ENCODE peak calls at places on chromosomes 11 and 22, in five cellular contexts. One of them, this sample, is unnamed.

GRCh38 chr11:130192845-130193267 is 33.3 kb downstream of the ST14 start:
- DNase-seq in breast epithelium: no peak
- DNase-seq in K562: no peak
- DNase-seq in endothelial cell of umbilical vein: no peak
- DNase-seq in vagina: no peak
- DNase-seq in this sample: no peak

GRCh38 chr11:34204396-34205279 is 99.2 kb downstream of the NAT10 start:
- DNase-seq in vagina: no peak
- DNase-seq in endothelial cell of umbilical vein: no peak
- DNase-seq in breast epithelium: no peak
- DNase-seq in K562: no peak
- DNase-seq in this sample: no peak

GRCh38 chr11:117851091-117851490 is 25.4 kb downstream of the FXYD6 start:
- DNase-seq in vagina: no peak
- DNase-seq in breast epithelium: no peak
- DNase-seq in K562: no peak
- DNase-seq in endothelial cell of umbilical vein: no peak
- DNase-seq in this sample: no peak

GRCh38 chr11:70456921-70457532 is 58.7 kb downstream of the CTTN start:
- DNase-seq in breast epithelium: no peak
- DNase-seq in endothelial cell of umbilical vein: peak
- DNase-seq in K562: peak
- DNase-seq in vagina: no peak
- DNase-seq in this sample: no peak

GRCh38 chr11:43508511-43508918 is 149.8 kb downstream of the TTC17 start:
- DNase-seq in K562: no peak
- DNase-seq in vagina: no peak
- DNase-seq in breast epithelium: no peak
- DNase-seq in endothelial cell of umbilical vein: no peak
- DNase-seq in this sample: no peak

GRCh38 chr11:19220903-19221682 is 19.3 kb upstream of the CSRP3 start:
- DNase-seq in vagina: no peak
- DNase-seq in K562: no peak
- DNase-seq in endothelial cell of umbilical vein: peak
- DNase-seq in breast epithelium: no peak
- DNase-seq in this sample: no peak

GRCh38 chr11:74195828-74196227 is 24.7 kb downstream of the PPME1 start:
- DNase-seq in endothelial cell of umbilical vein: peak
- DNase-seq in K562: no peak
- DNase-seq in breast epithelium: no peak
- DNase-seq in vagina: no peak
- DNase-seq in this sample: no peak

GRCh38 chr11:34148504-34149165 is 43.2 kb downstream of the NAT10 start:
- DNase-seq in endothelial cell of umbilical vein: no peak
- DNase-seq in K562: no peak
- DNase-seq in vagina: no peak
- DNase-seq in breast epithelium: no peak
- DNase-seq in this sample: no peak

GRCh38 chr11:12057299-12057980 is 49.0 kb upstream of the DKK3 start:
- DNase-seq in breast epithelium: no peak
- DNase-seq in vagina: no peak
- DNase-seq in endothelial cell of umbilical vein: no peak
- DNase-seq in K562: no peak
- DNase-seq in this sample: no peak

GRCh38 chr11:33861366-33861765 is 30.5 kb downstream of the LMO2 start:
- DNase-seq in K562: no peak
- DNase-seq in vagina: no peak
- DNase-seq in breast epithelium: no peak
- DNase-seq in endothelial cell of umbilical vein: no peak
- DNase-seq in this sample: no peak

GRCh38 chr11:95419915-95420314 is 188.9 kb upstream of the SESN3 start:
- DNase-seq in endothelial cell of umbilical vein: peak
- DNase-seq in K562: no peak
- DNase-seq in vagina: no peak
- DNase-seq in breast epithelium: no peak
- DNase-seq in this sample: no peak

GRCh38 chr11:75352417-75353206 is 1.2 kb upstream of the ARRB1 start:
- DNase-seq in vagina: no peak
- DNase-seq in K562: no peak
- DNase-seq in endothelial cell of umbilical vein: no peak
- DNase-seq in breast epithelium: no peak
- DNase-seq in this sample: no peak

GRCh38 chr22:43230983-43231723 is 44.2 kb upstream of the TTLL12 start:
- DNase-seq in endothelial cell of umbilical vein: peak
- DNase-seq in vagina: no peak
- DNase-seq in K562: peak
- DNase-seq in breast epithelium: no peak
- DNase-seq in this sample: peak

GRCh38 chr11:101686514-101686913 is 102.7 kb upstream of the TRPC6 start:
- DNase-seq in breast epithelium: no peak
- DNase-seq in endothelial cell of umbilical vein: no peak
- DNase-seq in K562: no peak
- DNase-seq in vagina: no peak
- DNase-seq in this sample: peak

GRCh38 chr11:119875841-119876600 is 147.0 kb upstream of the NECTIN1 start:
- DNase-seq in endothelial cell of umbilical vein: no peak
- DNase-seq in K562: no peak
- DNase-seq in vagina: no peak
- DNase-seq in breast epithelium: no peak
- DNase-seq in this sample: no peak

GRCh38 chr11:10042699-10043098 is 251.3 kb downstream of the SBF2 start:
- DNase-seq in K562: no peak
- DNase-seq in endothelial cell of umbilical vein: no peak
- DNase-seq in breast epithelium: no peak
- DNase-seq in vagina: no peak
- DNase-seq in this sample: no peak

DNA sequence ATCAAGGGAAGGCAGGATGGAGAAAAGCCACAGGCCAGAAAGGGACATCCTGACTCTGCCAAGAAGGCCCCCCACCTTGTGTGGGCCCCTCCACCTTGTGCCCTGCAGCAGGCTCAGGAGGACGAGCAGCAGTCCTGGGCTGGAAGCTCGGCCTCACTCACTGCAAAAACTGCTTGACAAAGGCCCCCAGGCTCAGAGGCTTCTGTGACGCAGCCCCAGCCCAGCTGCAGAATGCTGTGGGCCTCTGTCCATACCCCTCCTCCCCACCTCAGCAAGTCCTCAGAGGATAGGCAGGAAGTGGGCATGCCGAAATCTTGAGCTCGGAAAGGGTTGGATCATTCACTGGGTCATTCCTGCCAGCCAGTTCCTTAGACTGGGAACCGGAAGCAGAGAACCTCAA is 61.9 kb downstream of the NRXN2 start:
- DNase-seq in endothelial cell of umbilical vein: no peak
- DNase-seq in breast epithelium: no peak
- DNase-seq in vagina: no peak
- DNase-seq in K562: no peak
- DNase-seq in this sample: no peak
- H3K4me3 ChIP-seq in endothelial cell of umbilical vein: no peak
- H3K4me3 ChIP-seq in breast epithelium: peak
- H3K4me3 ChIP-seq in vagina: peak
- H3K4me3 ChIP-seq in K562: no peak
- H3K4me3 ChIP-seq in this sample: no peak

GRCh38 chr22:49967333-49968241 is 7.0 kb downstream of the PIM3 start:
- DNase-seq in vagina: no peak
- DNase-seq in breast epithelium: peak
- DNase-seq in K562: no peak
- DNase-seq in endothelial cell of umbilical vein: no peak
- DNase-seq in this sample: peak

GRCh38 chr22:49965291-49966040 is 4.9 kb downstream of the PIM3 start:
- DNase-seq in breast epithelium: peak
- DNase-seq in vagina: no peak
- DNase-seq in K562: no peak
- DNase-seq in endothelial cell of umbilical vein: no peak
- DNase-seq in this sample: no peak

GRCh38 chr22:49966041-49966715 is 5.6 kb downstream of the PIM3 start:
- DNase-seq in vagina: no peak
- DNase-seq in K562: no peak
- DNase-seq in endothelial cell of umbilical vein: no peak
- DNase-seq in breast epithelium: peak
- DNase-seq in this sample: no peak

GRCh38 chr22:49968313-49968830 is 7.8 kb downstream of the PIM3 start:
- DNase-seq in K562: no peak
- DNase-seq in endothelial cell of umbilical vein: no peak
- DNase-seq in breast epithelium: peak
- DNase-seq in vagina: no peak
- DNase-seq in this sample: no peak

DNA sequence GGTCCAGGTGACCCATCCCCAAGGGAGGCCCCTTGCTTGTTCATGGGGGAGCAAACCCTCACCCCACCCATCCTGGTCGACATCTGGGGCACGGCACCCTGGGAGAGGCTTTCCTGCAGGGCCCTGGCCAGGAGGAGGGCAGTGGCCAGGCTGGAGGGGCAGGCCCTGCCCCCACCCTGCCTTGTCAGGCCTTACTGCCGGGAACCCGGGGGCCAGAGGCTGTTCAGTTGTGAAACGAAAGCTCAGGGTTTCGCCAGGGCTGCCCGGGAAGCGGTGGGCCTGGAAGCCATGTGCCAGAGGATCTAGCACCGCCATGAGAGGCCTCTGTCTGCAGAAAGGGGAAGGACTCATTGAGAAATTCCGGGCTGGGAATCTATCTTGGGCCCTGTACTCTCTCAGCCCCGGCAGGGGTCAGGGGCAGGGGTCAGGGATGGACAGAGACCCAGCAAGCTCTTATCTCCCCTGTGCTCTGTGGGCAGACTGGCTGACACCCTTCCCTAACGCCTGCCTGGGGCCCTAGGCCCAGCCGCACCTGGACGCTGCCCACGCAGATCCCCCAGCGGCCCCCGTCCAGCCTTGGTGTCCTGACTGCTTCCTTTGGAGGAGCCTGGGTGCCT is 6.3 kb downstream of the PIM3 start:
- DNase-seq in vagina: no peak
- DNase-seq in breast epithelium: peak
- DNase-seq in endothelial cell of umbilical vein: peak
- DNase-seq in K562: no peak
- DNase-seq in this sample: no peak
- TF ChIP-seq POLR2AphosphoS5 in vagina: no peak
- TF ChIP-seq POLR2AphosphoS5 in breast epithelium: peak
- TF ChIP-seq POLR2AphosphoS5 in endothelial cell of umbilical vein: no peak
- TF ChIP-seq POLR2AphosphoS5 in K562: no peak
- TF ChIP-seq POLR2AphosphoS5 in this sample: no peak

GRCh38 chr22:44361391-44362126 is 48.8 kb upstream of the SHISAL1 start:
- DNase-seq in breast epithelium: no peak
- DNase-seq in endothelial cell of umbilical vein: no peak
- DNase-seq in K562: no peak
- DNase-seq in vagina: no peak
- DNase-seq in this sample: no peak
- H3K4me3 ChIP-seq in breast epithelium: no peak
- H3K4me3 ChIP-seq in endothelial cell of umbilical vein: no peak
- H3K4me3 ChIP-seq in K562: no peak
- H3K4me3 ChIP-seq in vagina: no peak
- H3K4me3 ChIP-seq in this sample: no peak

DNA sequence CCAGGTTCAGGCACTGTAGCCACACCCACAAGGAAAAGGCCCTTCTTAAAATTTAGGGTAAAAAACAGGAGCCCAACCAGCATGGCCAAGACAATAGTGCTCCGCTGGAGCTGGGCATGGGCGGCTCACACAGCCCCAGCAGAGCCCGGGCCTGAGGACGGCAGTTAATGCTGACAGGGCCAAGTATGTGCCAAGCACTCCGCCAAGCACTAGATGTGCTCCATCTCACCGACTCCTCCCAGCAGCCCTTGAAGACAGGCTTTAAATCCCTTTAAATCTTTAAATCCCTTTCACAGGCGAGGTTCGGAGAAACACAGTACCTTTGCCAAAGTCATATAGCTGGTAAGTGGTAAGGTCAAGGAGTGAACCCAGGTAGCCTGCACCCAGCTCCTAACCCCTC is 4.8 kb downstream of the ARFGAP2 start:
- DNase-seq in breast epithelium: no peak
- DNase-seq in K562: no peak
- DNase-seq in endothelial cell of umbilical vein: no peak
- DNase-seq in vagina: no peak
- DNase-seq in this sample: no peak
- TF ChIP-seq POLR2AphosphoS5 in breast epithelium: no peak
- TF ChIP-seq POLR2AphosphoS5 in K562: no peak
- TF ChIP-seq POLR2AphosphoS5 in endothelial cell of umbilical vein: no peak
- TF ChIP-seq POLR2AphosphoS5 in vagina: no peak
- TF ChIP-seq POLR2AphosphoS5 in this sample: no peak

GRCh38 chr11:67583319-67584204 is at the start of gene GSTP1:
- DNase-seq in endothelial cell of umbilical vein: peak
- DNase-seq in breast epithelium: peak
- DNase-seq in vagina: no peak
- DNase-seq in K562: peak
- DNase-seq in this sample: peak

GRCh38 chr11:67582026-67582425 is 1.6 kb upstream of the GSTP1 start:
- DNase-seq in endothelial cell of umbilical vein: no peak
- DNase-seq in vagina: no peak
- DNase-seq in breast epithelium: no peak
- DNase-seq in K562: no peak
- DNase-seq in this sample: no peak

GRCh38 chr11:67577951-67578350 is 5.7 kb upstream of the GSTP1 start:
- DNase-seq in vagina: no peak
- DNase-seq in endothelial cell of umbilical vein: no peak
- DNase-seq in K562: no peak
- DNase-seq in breast epithelium: no peak
- DNase-seq in this sample: no peak

GRCh38 chr11:67584205-67584880 is 731 bp downstream of the GSTP1 start:
- DNase-seq in vagina: no peak
- DNase-seq in endothelial cell of umbilical vein: peak
- DNase-seq in K562: peak
- DNase-seq in breast epithelium: peak
- DNase-seq in this sample: peak

GRCh38 chr11:67581469-67581868 is 2.1 kb upstream of the GSTP1 start:
- DNase-seq in endothelial cell of umbilical vein: no peak
- DNase-seq in breast epithelium: no peak
- DNase-seq in vagina: no peak
- DNase-seq in K562: no peak
- DNase-seq in this sample: peak
- H3K4me3 ChIP-seq in endothelial cell of umbilical vein: no peak
- H3K4me3 ChIP-seq in breast epithelium: no peak
- H3K4me3 ChIP-seq in vagina: no peak
- H3K4me3 ChIP-seq in K562: no peak
- H3K4me3 ChIP-seq in this sample: no peak